ENCODE peak calls at places on chromosomes 2 and 18, in ten cellular contexts. Y is breast epithelium, G is GM12878, R is stomach, U is prostate gland, P is HepG2, C is spleen, D is K562, S is Panc1, E is transverse colon. X is an unnamed sample.

GRCh38 chr2:220147186-220147585 is 519.8 kb downstream of the SLC4A3 start:
- DNase-seq in R (no peak), G (no peak), C (no peak), P (no peak), U (no peak), S (no peak), Y (no peak), D (no peak), E (no peak), X (no peak)

GRCh38 chr2:106120432-106120831 is 73.7 kb downstream of the UXS1 start:
- DNase-seq in G (no peak), S (no peak), D (no peak), Y (no peak), R (no peak), E (no peak), C (no peak), P (no peak), U (no peak), X (no peak)

GRCh38 chr18:68484241-68484640 is 230.7 kb downstream of the TMX3 start:
- DNase-seq in G (no peak), S (peak; percentile 5), R (no peak), U (no peak), Y (no peak), P (no peak), D (no peak), E (no peak), C (no peak), X (no peak)

GRCh38 chr18:43661570-43661969 is 384.3 kb upstream of the SYT4 start:
- DNase-seq in E (no peak), D (no peak), U (no peak), P (peak; percentile 1), R (no peak), Y (no peak), S (peak; percentile 28), G (peak; percentile 4), C (no peak), X (no peak)

GRCh38 chr18:58350526-58350925 is 278.4 kb downstream of the ALPK2 start:
- DNase-seq in E (no peak), G (no peak), U (no peak), C (no peak), Y (no peak), S (no peak), R (no peak), D (no peak), P (no peak), X (peak; percentile 77)

GRCh38 chr2:5409925-5410360 is 282.2 kb upstream of the SOX11 start:
- DNase-seq in E (no peak), C (no peak), Y (no peak), R (no peak), S (no peak), U (no peak), D (no peak), P (no peak), G (no peak), X (peak; percentile 8)

GRCh38 chr2:207341816-207342215 is 176.1 kb upstream of the KLF7 start:
- DNase-seq in Y (no peak), D (no peak), G (no peak), R (no peak), U (no peak), S (no peak), C (no peak), E (no peak), P (no peak), X (no peak)

GRCh38 chr2:119451336-119452050 is 19.8 kb downstream of the TMEM37 start:
- DNase-seq in R (no peak), D (no peak), U (no peak), G (no peak), Y (no peak), E (no peak), C (peak; percentile 51), P (no peak), S (no peak), X (no peak)

GRCh38 chr2:240717181-240717641 is 25.5 kb downstream of the AQP12A start:
- DNase-seq in P (no peak), C (no peak), R (no peak), E (no peak), Y (no peak), U (no peak), D (no peak), S (no peak), G (no peak), X (no peak)

GRCh38 chr2:15287447-15288184 is 273.5 kb downstream of the NBAS start:
- DNase-seq in U (no peak), E (no peak), S (no peak), G (no peak), Y (no peak), R (no peak), P (no peak), C (no peak), D (no peak), X (no peak)

GRCh38 chr2:11389048-11389413 is 44.6 kb upstream of the ROCK2 start:
- DNase-seq in S (no peak), P (no peak), D (no peak), Y (no peak), G (no peak), R (no peak), U (no peak), E (no peak), C (no peak), X (no peak)

DNA sequence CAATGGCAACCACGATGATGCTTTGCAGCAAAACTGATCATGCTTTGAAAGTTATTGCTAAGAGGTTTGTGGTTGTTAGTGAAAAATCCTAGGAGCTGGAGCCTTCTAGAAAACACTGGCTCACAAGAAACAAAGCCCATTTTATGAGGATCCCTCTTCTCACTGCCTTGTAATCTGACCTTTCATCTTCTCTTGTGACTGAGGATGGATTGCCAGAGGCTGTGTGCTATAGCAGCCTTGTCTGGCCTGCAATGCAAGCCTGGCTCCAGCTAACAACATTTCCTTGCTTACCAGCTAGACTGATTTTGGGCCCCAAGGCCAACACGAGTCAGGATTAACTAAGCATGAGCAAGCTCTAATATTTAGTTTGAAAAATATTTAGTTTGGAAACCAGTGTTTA is 13.1 kb downstream of the PIEZO2 start:
- DNase-seq in D (no peak), C (no peak), R (no peak), P (no peak), U (no peak), S (no peak), G (no peak), E (no peak), Y (no peak), X (no peak)
- TF ChIP-seq POLR2AphosphoS5 in D (no peak), C (no peak), R (no peak), P (no peak), U (no peak), S (no peak), G (no peak), E (no peak), Y (no peak), X (no peak)

GRCh38 chr2:29397039-29397438 is 281.8 kb downstream of the CLIP4 start:
- DNase-seq in D (no peak), Y (no peak), E (no peak), U (no peak), R (no peak), C (no peak), G (no peak), S (no peak), P (no peak), X (no peak)

GRCh38 chr2:29394311-29394710 is 279.1 kb downstream of the CLIP4 start:
- DNase-seq in G (no peak), E (no peak), P (no peak), R (no peak), C (no peak), Y (no peak), U (no peak), D (no peak), S (no peak), X (no peak)

GRCh38 chr2:29393676-29394075 is 278.5 kb downstream of the CLIP4 start:
- DNase-seq in G (no peak), E (no peak), S (no peak), U (no peak), C (no peak), R (no peak), Y (no peak), D (no peak), P (no peak), X (no peak)

GRCh38 chr2:29398384-29399237 is 283.4 kb downstream of the CLIP4 start:
- DNase-seq in U (no peak), S (no peak), E (no peak), C (no peak), G (no peak), P (no peak), D (no peak), R (no peak), Y (no peak), X (peak; percentile 3)

GRCh38 chr2:29397743-29398142 is 282.5 kb downstream of the CLIP4 start:
- DNase-seq in E (no peak), P (no peak), C (no peak), Y (no peak), D (no peak), G (no peak), R (no peak), U (no peak), S (no peak), X (no peak)
- TF ChIP-seq POLR2AphosphoS5 in E (no peak), P (no peak), C (no peak), Y (no peak), D (no peak), G (no peak), R (no peak), U (no peak), S (no peak), X (no peak)

GRCh38 chr2:231780909-231781797 is at the start of gene PDE6D:
- DNase-seq in E (peak; percentile 99), D (peak; percentile 97), U (peak; percentile 98), G (peak; percentile 97), C (peak; percentile 96), S (peak; percentile 97), R (peak; percentile 99), P (peak; percentile 97), Y (peak; percentile 96), X (peak; percentile 93)

GRCh38 chr2:231785413-231785812 is 832 bp upstream of the COPS7B start:
- DNase-seq in C (no peak), E (no peak), Y (no peak), G (peak; percentile 12), S (no peak), U (no peak), P (no peak), D (no peak), R (no peak), X (no peak)

GRCh38 chr2:231781798-231782726 is 980 bp upstream of the PDE6D start:
- DNase-seq in G (peak; percentile 23), U (peak; percentile 20), C (no peak), D (peak; percentile 11), R (no peak), Y (no peak), S (peak; percentile 20), P (no peak), E (peak; percentile 43), X (no peak)

GRCh38 chr2:231785822-231786176 is 446 bp upstream of the COPS7B start:
- DNase-seq in D (no peak), C (no peak), P (no peak), G (no peak), R (no peak), E (no peak), Y (no peak), U (no peak), S (no peak), X (no peak)

GRCh38 chr2:231780123-231780908 is 766 bp downstream of the PDE6D start:
- DNase-seq in S (no peak), E (peak; percentile 20), D (peak; percentile 15), R (no peak), G (no peak), U (no peak), P (peak; percentile 44), C (peak; percentile 77), Y (no peak), X (no peak)
- TF ChIP-seq POLR2AphosphoS5 in S (no peak), E (no peak), D (no peak), R (no peak), G (no peak), U (no peak), P (no peak), C (no peak), Y (no peak), X (no peak)

GRCh38 chr2:71226965-71227560 is at the start of gene PAIP2B:
- DNase-seq in C (peak; percentile 99), G (peak; percentile 98), R (peak; percentile 99), D (peak; percentile 86), S (peak; percentile 97), P (peak; percentile 85), Y (peak; percentile 99), E (peak; percentile 99), U (peak; percentile 99), X (peak; percentile 98)
- TF ChIP-seq POLR2AphosphoS5 in C (peak; percentile 90), G (peak; percentile 32), R (peak; percentile 48), D (no peak), S (no peak), P (no peak), Y (peak; percentile 40), E (peak; percentile 92), U (peak; percentile 95), X (peak; percentile 73)